ENCODE peak calls at places on chromosomes 2 and 18, in six cellular contexts. One of them, this sample, is unnamed.

GRCh38 chr18:77201508-77201907 is 48.1 kb upstream of the GALR1 start:
- DNase-seq in progenitor cell of endocrine pancreas: no peak
- DNase-seq in upper lobe of right lung: no peak
- DNase-seq in GM13976: no peak
- DNase-seq in astrocyte of the spinal cord: no peak
- DNase-seq in left ventricle myocardium inferior: no peak
- DNase-seq in this sample: no peak

GRCh38 chr2:6880200-6880733 is 2.7 kb downstream of the RSAD2 start:
- DNase-seq in progenitor cell of endocrine pancreas: no peak
- DNase-seq in upper lobe of right lung: no peak
- DNase-seq in GM13976: no peak
- DNase-seq in astrocyte of the spinal cord: no peak
- DNase-seq in left ventricle myocardium inferior: no peak
- DNase-seq in this sample: no peak

GRCh38 chr2:241193276-241193675 is 4.8 kb downstream of the ANO7 start:
- DNase-seq in progenitor cell of endocrine pancreas: no peak
- DNase-seq in upper lobe of right lung: no peak
- DNase-seq in GM13976: no peak
- DNase-seq in astrocyte of the spinal cord: no peak
- DNase-seq in left ventricle myocardium inferior: no peak
- DNase-seq in this sample: no peak

GRCh38 chr18:79275992-79276391 is 119.7 kb upstream of the NFATC1 start:
- DNase-seq in progenitor cell of endocrine pancreas: no peak
- DNase-seq in upper lobe of right lung: no peak
- DNase-seq in GM13976: peak; percentile 48
- DNase-seq in astrocyte of the spinal cord: no peak
- DNase-seq in left ventricle myocardium inferior: no peak
- DNase-seq in this sample: no peak

GRCh38 chr2:231727621-231728020 is 19.3 kb downstream of the PTMA start:
- DNase-seq in progenitor cell of endocrine pancreas: no peak
- DNase-seq in upper lobe of right lung: no peak
- DNase-seq in GM13976: no peak
- DNase-seq in astrocyte of the spinal cord: no peak
- DNase-seq in left ventricle myocardium inferior: no peak
- DNase-seq in this sample: peak; percentile 36

GRCh38 chr18:12839526-12840196 is 44.4 kb downstream of the PTPN2 start:
- DNase-seq in progenitor cell of endocrine pancreas: no peak
- DNase-seq in upper lobe of right lung: no peak
- DNase-seq in GM13976: peak; percentile 71
- DNase-seq in astrocyte of the spinal cord: peak; percentile 29
- DNase-seq in left ventricle myocardium inferior: no peak
- DNase-seq in this sample: no peak

GRCh38 chr2:128606837-128607236 is 288.2 kb upstream of the HS6ST1 start:
- DNase-seq in progenitor cell of endocrine pancreas: no peak
- DNase-seq in upper lobe of right lung: peak; percentile 55
- DNase-seq in GM13976: no peak
- DNase-seq in astrocyte of the spinal cord: no peak
- DNase-seq in left ventricle myocardium inferior: no peak
- DNase-seq in this sample: no peak

GRCh38 chr2:69933839-69934613 is 19.1 kb downstream of the MXD1 start:
- DNase-seq in progenitor cell of endocrine pancreas: no peak
- DNase-seq in upper lobe of right lung: no peak
- DNase-seq in GM13976: no peak
- DNase-seq in astrocyte of the spinal cord: peak; percentile 84
- DNase-seq in left ventricle myocardium inferior: no peak
- DNase-seq in this sample: no peak

GRCh38 chr2:64568836-64569235 is 44.7 kb downstream of the AFTPH start:
- DNase-seq in progenitor cell of endocrine pancreas: no peak
- DNase-seq in upper lobe of right lung: no peak
- DNase-seq in GM13976: no peak
- DNase-seq in astrocyte of the spinal cord: no peak
- DNase-seq in left ventricle myocardium inferior: no peak
- DNase-seq in this sample: no peak

GRCh38 chr2:163667064-163667887 is 68.5 kb downstream of the FIGN start:
- DNase-seq in progenitor cell of endocrine pancreas: no peak
- DNase-seq in upper lobe of right lung: no peak
- DNase-seq in GM13976: no peak
- DNase-seq in astrocyte of the spinal cord: peak; percentile 93
- DNase-seq in left ventricle myocardium inferior: no peak
- DNase-seq in this sample: no peak

GRCh38 chr2:225074366-225074765 is 32.1 kb upstream of the DOCK10 start:
- DNase-seq in progenitor cell of endocrine pancreas: no peak
- DNase-seq in upper lobe of right lung: no peak
- DNase-seq in GM13976: no peak
- DNase-seq in astrocyte of the spinal cord: peak; percentile 55
- DNase-seq in left ventricle myocardium inferior: no peak
- DNase-seq in this sample: no peak

GRCh38 chr18:32730620-32731021 is 42.2 kb downstream of the KLHL14 start:
- DNase-seq in progenitor cell of endocrine pancreas: no peak
- DNase-seq in upper lobe of right lung: no peak
- DNase-seq in GM13976: peak; percentile 23
- DNase-seq in astrocyte of the spinal cord: peak; percentile 58
- DNase-seq in left ventricle myocardium inferior: no peak
- DNase-seq in this sample: no peak

GRCh38 chr2:223123859-223124610 is 72.0 kb downstream of the KCNE4 start:
- DNase-seq in progenitor cell of endocrine pancreas: no peak
- DNase-seq in upper lobe of right lung: no peak
- DNase-seq in GM13976: no peak
- DNase-seq in astrocyte of the spinal cord: no peak
- DNase-seq in left ventricle myocardium inferior: no peak
- DNase-seq in this sample: no peak

GRCh38 chr2:168685619-168686453 is 116.6 kb upstream of the NOSTRIN start:
- DNase-seq in progenitor cell of endocrine pancreas: no peak
- DNase-seq in upper lobe of right lung: no peak
- DNase-seq in GM13976: no peak
- DNase-seq in astrocyte of the spinal cord: peak; percentile 22
- DNase-seq in left ventricle myocardium inferior: no peak
- DNase-seq in this sample: peak; percentile 42

GRCh38 chr2:169528271-169528701 is 18.8 kb downstream of the KLHL41 start:
- DNase-seq in progenitor cell of endocrine pancreas: peak; percentile 36
- DNase-seq in upper lobe of right lung: no peak
- DNase-seq in GM13976: peak; percentile 52
- DNase-seq in astrocyte of the spinal cord: peak; percentile 50
- DNase-seq in left ventricle myocardium inferior: peak; percentile 58
- DNase-seq in this sample: peak; percentile 85

GRCh38 chr2:98647636-98648035 is 39.2 kb downstream of the UNC50 start:
- DNase-seq in progenitor cell of endocrine pancreas: no peak
- DNase-seq in upper lobe of right lung: no peak
- DNase-seq in GM13976: no peak
- DNase-seq in astrocyte of the spinal cord: no peak
- DNase-seq in left ventricle myocardium inferior: no peak
- DNase-seq in this sample: no peak

GRCh38 chr2:98648451-98648850 is 40.1 kb downstream of the UNC50 start:
- DNase-seq in progenitor cell of endocrine pancreas: no peak
- DNase-seq in upper lobe of right lung: no peak
- DNase-seq in GM13976: no peak
- DNase-seq in astrocyte of the spinal cord: no peak
- DNase-seq in left ventricle myocardium inferior: no peak
- DNase-seq in this sample: no peak

GRCh38 chr2:98649992-98650375 is 41.6 kb downstream of the UNC50 start:
- DNase-seq in progenitor cell of endocrine pancreas: no peak
- DNase-seq in upper lobe of right lung: no peak
- DNase-seq in GM13976: no peak
- DNase-seq in astrocyte of the spinal cord: no peak
- DNase-seq in left ventricle myocardium inferior: no peak
- DNase-seq in this sample: no peak

GRCh38 chr2:98650998-98651397 is 42.6 kb downstream of the UNC50 start:
- DNase-seq in progenitor cell of endocrine pancreas: no peak
- DNase-seq in upper lobe of right lung: no peak
- DNase-seq in GM13976: no peak
- DNase-seq in astrocyte of the spinal cord: no peak
- DNase-seq in left ventricle myocardium inferior: no peak
- DNase-seq in this sample: no peak

DNA sequence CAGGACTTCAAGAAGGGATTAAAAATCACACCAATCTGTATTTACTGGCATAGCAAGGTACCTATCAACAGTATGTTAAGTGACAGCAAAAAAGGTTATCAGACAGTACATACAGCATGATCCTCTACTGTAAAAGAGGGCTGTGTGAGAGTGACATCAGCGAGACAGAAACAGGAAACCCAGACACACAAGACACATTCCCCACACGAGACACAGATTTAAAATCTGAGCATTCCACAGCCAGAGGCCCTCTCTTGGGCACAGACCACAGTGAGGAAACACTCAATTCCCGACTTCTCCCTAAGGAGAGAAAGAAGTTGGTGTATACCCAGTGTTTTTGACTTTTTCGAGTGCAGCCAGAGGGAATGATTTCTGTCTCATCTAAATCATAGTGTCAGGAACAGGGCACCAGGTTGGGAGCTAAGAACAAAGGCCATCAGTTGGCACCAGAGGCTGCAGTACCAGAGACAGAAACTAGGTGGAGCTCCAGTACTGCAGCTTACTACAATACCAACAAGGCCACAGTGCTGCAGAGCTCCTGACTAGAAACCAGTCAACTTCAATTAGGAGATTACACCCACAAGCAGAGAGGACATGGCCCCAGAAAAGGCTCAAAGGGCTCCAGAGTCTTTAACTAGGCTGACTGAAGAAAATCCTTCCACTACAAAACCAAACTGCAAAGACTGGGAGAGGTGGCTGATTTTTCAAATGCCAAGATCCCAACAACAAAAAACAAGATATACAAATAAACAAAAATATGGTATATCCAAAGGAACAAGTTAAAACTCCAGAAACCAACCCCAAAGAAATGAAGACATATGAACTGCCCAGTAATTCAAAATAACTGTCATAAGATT is 41.0 kb downstream of the UNC50 start:
- DNase-seq in progenitor cell of endocrine pancreas: peak; percentile 71
- DNase-seq in upper lobe of right lung: no peak
- DNase-seq in GM13976: peak; percentile 61
- DNase-seq in astrocyte of the spinal cord: peak; percentile 78
- DNase-seq in left ventricle myocardium inferior: peak; percentile 64
- DNase-seq in this sample: peak; percentile 83
- TF ChIP-seq CTCF in progenitor cell of endocrine pancreas: peak; percentile 98
- TF ChIP-seq CTCF in upper lobe of right lung: peak; percentile 99
- TF ChIP-seq CTCF in GM13976: peak; percentile 94
- TF ChIP-seq CTCF in astrocyte of the spinal cord: peak; percentile 100
- TF ChIP-seq CTCF in left ventricle myocardium inferior: peak; percentile 100
- TF ChIP-seq CTCF in this sample: peak; percentile 92

DNA sequence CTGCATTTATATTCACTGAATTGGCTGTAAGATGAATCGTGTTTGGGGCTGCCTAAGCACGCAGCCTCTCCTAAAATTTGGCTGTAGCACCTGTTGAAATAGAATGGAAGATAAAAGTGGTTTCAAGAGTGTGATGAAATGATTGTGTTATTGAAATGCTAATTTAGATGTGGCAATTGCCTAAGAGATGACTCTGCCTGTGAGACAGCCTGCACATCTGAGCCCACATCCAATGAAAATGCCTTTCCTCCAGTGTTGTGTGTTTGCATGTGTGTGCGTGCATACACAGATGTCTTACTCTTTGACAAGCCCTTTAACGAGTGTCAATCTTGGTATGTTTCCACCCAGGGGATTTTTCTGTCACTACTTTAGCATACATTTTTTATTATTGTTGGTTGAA is 346.9 kb downstream of the MEIS1 start:
- DNase-seq in progenitor cell of endocrine pancreas: no peak
- DNase-seq in upper lobe of right lung: no peak
- DNase-seq in GM13976: no peak
- DNase-seq in astrocyte of the spinal cord: no peak
- DNase-seq in left ventricle myocardium inferior: no peak
- DNase-seq in this sample: no peak
- TF ChIP-seq CTCF in progenitor cell of endocrine pancreas: no peak
- TF ChIP-seq CTCF in upper lobe of right lung: no peak
- TF ChIP-seq CTCF in GM13976: no peak
- TF ChIP-seq CTCF in astrocyte of the spinal cord: no peak
- TF ChIP-seq CTCF in left ventricle myocardium inferior: no peak
- TF ChIP-seq CTCF in this sample: no peak

DNA sequence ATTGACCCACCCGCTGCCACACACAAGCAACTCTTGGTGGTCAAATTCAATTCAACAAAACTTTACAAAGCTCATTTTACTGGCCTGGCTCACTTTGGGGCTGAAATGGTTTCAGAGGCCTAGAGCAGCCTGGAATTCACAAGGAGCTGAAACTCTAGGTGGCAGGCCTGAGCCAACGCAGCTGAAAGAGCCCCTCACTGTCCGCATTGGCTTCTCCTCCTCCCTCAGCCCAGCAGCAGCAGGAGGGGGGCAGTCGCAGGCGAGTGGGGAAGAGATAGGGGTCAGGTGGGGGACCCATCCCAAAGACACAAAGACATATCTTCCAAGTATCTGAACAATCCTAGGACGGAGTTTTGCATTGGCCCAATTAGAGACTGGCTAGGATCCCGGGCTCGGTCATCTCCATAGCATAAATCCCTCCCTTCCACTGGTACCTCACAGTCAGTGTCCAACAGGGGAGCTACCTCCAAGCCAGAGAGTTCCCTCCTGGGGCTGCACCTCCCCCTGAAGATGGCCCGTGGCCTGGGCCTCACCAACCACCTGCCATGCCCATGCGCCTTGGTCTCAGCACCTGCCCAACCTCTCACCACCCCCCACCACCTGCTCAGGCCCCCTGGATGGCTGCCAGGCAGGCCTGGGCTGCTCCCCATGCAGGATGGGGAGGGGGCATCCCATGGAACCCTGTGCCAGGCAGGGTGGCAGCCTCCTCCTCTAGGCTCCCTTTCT is 113.4 kb downstream of the ZBTB7C start:
- DNase-seq in progenitor cell of endocrine pancreas: no peak
- DNase-seq in upper lobe of right lung: peak; percentile 43
- DNase-seq in GM13976: no peak
- DNase-seq in astrocyte of the spinal cord: no peak
- DNase-seq in left ventricle myocardium inferior: no peak
- DNase-seq in this sample: peak; percentile 58
- TF ChIP-seq CTCF in progenitor cell of endocrine pancreas: peak; percentile 28
- TF ChIP-seq CTCF in upper lobe of right lung: no peak
- TF ChIP-seq CTCF in GM13976: no peak
- TF ChIP-seq CTCF in astrocyte of the spinal cord: peak; percentile 52
- TF ChIP-seq CTCF in left ventricle myocardium inferior: peak; percentile 39
- TF ChIP-seq CTCF in this sample: no peak

DNA sequence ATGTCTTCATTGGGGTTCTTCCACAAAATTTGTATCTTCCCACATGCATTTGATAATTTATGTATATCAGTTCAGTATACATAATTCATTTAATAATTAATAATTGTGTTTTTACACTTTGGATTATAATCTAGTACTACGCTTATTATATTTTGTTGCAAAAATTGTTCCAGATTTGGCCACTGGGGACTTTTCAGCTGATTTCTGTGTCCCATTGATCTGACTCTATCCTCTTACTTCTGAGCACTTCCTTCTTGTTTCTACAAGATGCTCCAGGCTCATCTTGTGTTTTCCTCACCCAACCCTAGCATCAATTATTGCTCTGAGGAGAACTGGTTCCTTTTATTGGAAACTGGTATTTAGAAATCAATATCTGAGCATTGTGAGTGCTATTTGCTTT is 215.3 kb upstream of the CDH19 start:
- DNase-seq in progenitor cell of endocrine pancreas: no peak
- DNase-seq in upper lobe of right lung: no peak
- DNase-seq in GM13976: no peak
- DNase-seq in astrocyte of the spinal cord: no peak
- DNase-seq in left ventricle myocardium inferior: no peak
- DNase-seq in this sample: no peak
- TF ChIP-seq CTCF in progenitor cell of endocrine pancreas: peak; percentile 37
- TF ChIP-seq CTCF in upper lobe of right lung: no peak
- TF ChIP-seq CTCF in GM13976: no peak
- TF ChIP-seq CTCF in astrocyte of the spinal cord: peak; percentile 17
- TF ChIP-seq CTCF in left ventricle myocardium inferior: no peak
- TF ChIP-seq CTCF in this sample: peak; percentile 58

GRCh38 chr2:2101924-2102323 is 229.2 kb downstream of the MYT1L start:
- DNase-seq in progenitor cell of endocrine pancreas: no peak
- DNase-seq in upper lobe of right lung: no peak
- DNase-seq in GM13976: no peak
- DNase-seq in astrocyte of the spinal cord: no peak
- DNase-seq in left ventricle myocardium inferior: no peak
- DNase-seq in this sample: no peak
- TF ChIP-seq CTCF in progenitor cell of endocrine pancreas: peak; percentile 52
- TF ChIP-seq CTCF in upper lobe of right lung: no peak
- TF ChIP-seq CTCF in GM13976: no peak
- TF ChIP-seq CTCF in astrocyte of the spinal cord: peak; percentile 43
- TF ChIP-seq CTCF in left ventricle myocardium inferior: peak; percentile 29
- TF ChIP-seq CTCF in this sample: peak; percentile 75

GRCh38 chr2:98507461-98507860 is 62.8 kb downstream of the INPP4A start:
- DNase-seq in progenitor cell of endocrine pancreas: no peak
- DNase-seq in upper lobe of right lung: no peak
- DNase-seq in GM13976: no peak
- DNase-seq in astrocyte of the spinal cord: no peak
- DNase-seq in left ventricle myocardium inferior: no peak
- DNase-seq in this sample: no peak
- TF ChIP-seq CTCF in progenitor cell of endocrine pancreas: no peak
- TF ChIP-seq CTCF in upper lobe of right lung: no peak
- TF ChIP-seq CTCF in GM13976: no peak
- TF ChIP-seq CTCF in astrocyte of the spinal cord: no peak
- TF ChIP-seq CTCF in left ventricle myocardium inferior: no peak
- TF ChIP-seq CTCF in this sample: no peak